ENCODE peak calls at places on chromosomes 1 and 21, in four cellular contexts. W is WTC11, B is K562, X is HepG2. A is an unnamed sample.

GRCh38 chr21:35234725-35235124 is 185.6 kb upstream of the RUNX1 start:
- DNase-seq in W (no peak), B (no peak), X (no peak), A (no peak)

GRCh38 chr21:41460578-41461527 is 34.8 kb downstream of the MX1 start:
- DNase-seq in B (peak), X (peak), W (peak), A (peak)

GRCh38 chr1:234934611-234935033 is 194.0 kb downstream of the TOMM20 start:
- DNase-seq in X (no peak), W (no peak), B (no peak), A (peak)

GRCh38 chr1:24364975-24365678 is 46.0 kb downstream of the GRHL3 start:
- DNase-seq in W (no peak), B (peak), X (no peak), A (peak)

GRCh38 chr1:156574039-156574633 is 1.8 kb upstream of the IQGAP3 start:
- DNase-seq in W (no peak), X (no peak), B (no peak), A (no peak)

GRCh38 chr1:1208713-1209433 is 2.5 kb upstream of the TNFRSF18 start:
- DNase-seq in X (no peak), B (peak), W (no peak), A (no peak)

GRCh38 chr1:204081791-204082513 is 9.0 kb downstream of the SOX13 start:
- DNase-seq in B (no peak), X (no peak), W (no peak), A (no peak)

GRCh38 chr1:87329756-87330200 is 1.1 kb downstream of the LMO4 start:
- DNase-seq in B (no peak), W (no peak), X (no peak), A (no peak)

GRCh38 chr1:233412812-233413211 is 85.3 kb downstream of the MAP3K21 start:
- DNase-seq in B (no peak), X (no peak), W (no peak), A (no peak)

GRCh38 chr1:22190731-22191130 is 47.8 kb upstream of the WNT4 start:
- DNase-seq in W (no peak), X (no peak), B (no peak), A (no peak)

GRCh38 chr1:183602510-183602909 is 12.3 kb upstream of the NCF2 start:
- DNase-seq in W (no peak), X (no peak), B (no peak), A (no peak)
- TF ChIP-seq HMGXB4 in W (no peak), X (no peak), B (no peak), A (no peak)

DNA sequence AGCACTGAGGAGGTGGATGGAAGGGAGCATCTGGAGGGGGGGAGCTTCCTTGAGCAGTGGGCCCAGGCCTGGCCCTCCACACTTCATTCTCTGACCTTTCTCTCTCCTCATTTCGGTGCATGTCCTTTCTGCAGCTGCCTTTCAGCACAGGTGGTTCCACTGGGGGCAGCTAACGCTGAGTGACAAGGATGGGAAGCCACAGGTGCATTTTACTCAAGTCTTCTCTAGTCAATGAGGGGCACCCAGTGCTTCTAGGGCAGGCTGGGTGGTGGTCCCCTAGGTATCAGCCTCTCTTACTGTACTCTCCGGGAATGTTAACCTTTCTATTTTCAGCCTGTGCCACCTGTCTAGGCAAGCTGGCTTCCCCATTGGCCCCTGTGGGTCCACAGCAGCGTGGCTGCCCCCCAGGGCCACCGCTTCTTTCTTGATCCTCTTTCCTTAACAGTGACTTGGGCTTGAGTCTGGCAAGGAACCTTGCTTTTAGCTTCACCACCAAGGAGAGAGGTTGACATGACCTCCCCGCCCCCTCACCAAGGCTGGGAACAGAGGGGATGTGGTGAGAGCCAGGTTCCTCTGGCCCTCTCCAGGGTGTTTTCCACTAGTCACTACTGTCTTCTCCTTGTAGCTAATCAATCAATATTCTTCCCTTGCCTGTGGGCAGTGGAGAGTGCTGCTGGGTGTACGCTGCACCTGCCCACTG is 43.2 kb downstream of the YARS1 start:
- DNase-seq in X (no peak), W (no peak), B (no peak), A (no peak)
- TF ChIP-seq HMGXB4 in X (no peak), W (no peak), B (no peak), A (no peak)

DNA sequence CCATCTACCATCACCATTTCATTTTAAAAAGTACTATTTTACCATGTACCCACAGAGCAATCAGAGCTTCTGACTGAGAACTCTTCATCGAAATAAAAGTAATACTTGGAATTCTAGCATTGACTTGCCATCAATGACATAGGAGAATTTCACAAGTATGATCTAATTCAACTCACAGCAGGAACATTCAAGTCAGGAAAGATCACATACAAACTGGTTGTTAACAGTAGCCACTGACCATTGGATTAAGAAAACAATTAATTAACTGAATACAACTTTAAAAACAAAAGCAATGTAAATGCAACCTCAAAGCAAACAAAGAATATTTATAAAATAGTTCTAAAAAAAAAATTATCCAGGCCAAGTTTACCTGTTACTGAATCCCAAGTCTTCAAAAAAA is 18.8 kb downstream of the RNF115 start:
- DNase-seq in B (no peak), W (no peak), X (no peak), A (no peak)
- TF ChIP-seq HMGXB4 in B (no peak), W (no peak), X (no peak), A (no peak)

DNA sequence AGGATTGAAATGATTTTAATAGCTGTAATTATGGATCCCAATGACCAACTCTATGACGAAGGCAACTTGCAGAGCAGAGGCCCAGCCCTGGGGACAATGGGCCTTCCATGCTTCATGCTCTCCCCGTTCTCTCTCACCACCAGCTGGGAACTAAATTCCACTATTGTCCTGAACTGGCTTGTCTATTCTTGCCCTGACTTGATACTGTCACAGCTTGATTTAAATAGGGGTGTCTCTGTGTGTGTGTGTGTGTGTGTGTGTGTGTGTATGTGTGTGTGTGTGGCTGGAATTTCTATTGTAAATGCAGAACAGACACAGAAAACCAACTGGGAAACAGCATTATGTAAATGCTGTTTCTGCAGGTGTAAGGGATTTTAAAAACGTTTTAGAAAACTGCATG is 57.0 kb downstream of the SLC22A15 start:
- DNase-seq in X (no peak), B (no peak), W (no peak), A (no peak)
- TF ChIP-seq HMGXB4 in X (no peak), B (no peak), W (no peak), A (no peak)

GRCh38 chr1:44433209-44433608 is 28.2 kb downstream of the RNF220 start:
- DNase-seq in X (no peak), W (no peak), B (no peak), A (no peak)

DNA sequence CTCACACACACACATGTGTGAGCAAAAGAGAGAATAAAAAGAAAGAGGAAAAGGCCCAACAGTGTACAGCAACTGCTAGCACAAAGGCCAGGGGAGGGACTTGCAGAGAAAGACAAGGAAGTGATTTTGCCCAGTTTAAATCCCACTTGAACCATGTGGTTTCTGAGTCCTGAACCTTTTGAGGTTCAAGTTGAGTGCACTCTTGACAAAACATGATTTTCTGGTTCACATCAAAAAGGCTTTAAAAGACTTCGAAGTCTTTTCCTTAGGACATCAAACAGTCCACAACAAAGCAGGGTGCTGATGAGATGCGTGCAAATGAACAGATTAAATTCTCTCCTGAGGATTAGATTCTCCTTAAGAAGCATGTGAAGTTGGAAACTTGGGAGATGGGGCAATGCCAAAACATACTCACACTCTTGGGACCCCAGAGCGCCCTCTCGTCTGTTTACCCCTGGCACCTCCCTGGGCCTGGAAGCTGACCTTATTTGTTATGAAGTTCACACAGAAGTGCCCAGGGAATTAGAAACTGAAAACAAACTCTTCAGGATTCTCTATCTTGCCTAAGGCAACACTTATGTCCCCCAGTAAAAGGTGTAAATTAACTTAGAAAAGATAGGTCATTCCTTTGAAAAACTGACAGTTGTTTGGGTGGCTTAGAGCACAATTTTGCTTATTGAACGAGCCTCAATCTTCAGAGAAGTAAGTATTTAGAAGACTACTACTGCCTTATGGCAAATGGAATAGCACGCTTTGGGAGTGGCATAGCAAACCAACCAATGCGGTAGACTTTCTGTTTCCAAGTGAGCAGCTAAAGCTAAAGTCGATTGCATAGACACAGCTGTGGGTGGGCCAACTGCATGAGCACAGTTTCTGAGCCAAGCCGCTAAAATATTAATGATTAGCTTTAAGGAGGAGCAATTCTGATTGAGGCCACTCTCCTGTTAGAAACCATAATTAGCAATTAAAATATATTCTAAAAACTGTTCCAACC is 31.6 kb downstream of the RNF220 start:
- DNase-seq in B (no peak), W (no peak), X (no peak), A (no peak)
- TF ChIP-seq HMGXB4 in B (no peak), W (no peak), X (no peak), A (no peak)

GRCh38 chr1:243230914-243231313 is 24.2 kb downstream of the CEP170 start:
- DNase-seq in X (peak), W (no peak), B (peak), A (peak)

GRCh38 chr1:243236604-243237252 is 18.4 kb downstream of the CEP170 start:
- DNase-seq in X (no peak), W (no peak), B (no peak), A (no peak)

GRCh38 chr1:243234978-243235657 is 20.0 kb downstream of the CEP170 start:
- DNase-seq in W (no peak), X (no peak), B (no peak), A (no peak)

GRCh38 chr1:243229526-243229925 is 25.6 kb downstream of the CEP170 start:
- DNase-seq in X (no peak), W (no peak), B (no peak), A (no peak)

GRCh38 chr1:243233908-243234307 is 21.2 kb downstream of the CEP170 start:
- DNase-seq in B (no peak), X (no peak), W (no peak), A (no peak)
- TF ChIP-seq HMGXB4 in B (no peak), X (no peak), W (no peak), A (no peak)

A was measured in A549.